ENCODE peak calls at places on chromosomes 13 and 19, in eight cellular contexts. One of them, this sample, is unnamed.

GRCh38 chr19:33767898-33768413 is 28.7 kb upstream of the KCTD15 start:
- DNase-seq in WTC11: peak
- DNase-seq in fibroblast of mammary gland: peak
- DNase-seq in GM04503: no peak
- DNase-seq in sciatic nerve: no peak
- DNase-seq in stimulated activated CD8-positive, alpha-beta memory T cell treated with anti-CD3 and anti-CD28 coated beads, Interleukin-15, amount 100 ng/mL, for 24 hours: no peak
- DNase-seq in GM12891: no peak
- DNase-seq in cardiac fibroblast: peak
- DNase-seq in this sample: no peak

GRCh38 chr19:3868770-3869456 is at the start of gene ZFR2:
- DNase-seq in WTC11: peak
- DNase-seq in fibroblast of mammary gland: no peak
- DNase-seq in GM04503: no peak
- DNase-seq in sciatic nerve: no peak
- DNase-seq in stimulated activated CD8-positive, alpha-beta memory T cell treated with anti-CD3 and anti-CD28 coated beads, Interleukin-15, amount 100 ng/mL, for 24 hours: no peak
- DNase-seq in GM12891: no peak
- DNase-seq in cardiac fibroblast: no peak
- DNase-seq in this sample: no peak

GRCh38 chr13:44413095-44413494 is 39.5 kb downstream of the SERP2 start:
- DNase-seq in WTC11: no peak
- DNase-seq in fibroblast of mammary gland: no peak
- DNase-seq in GM04503: no peak
- DNase-seq in sciatic nerve: no peak
- DNase-seq in stimulated activated CD8-positive, alpha-beta memory T cell treated with anti-CD3 and anti-CD28 coated beads, Interleukin-15, amount 100 ng/mL, for 24 hours: no peak
- DNase-seq in GM12891: no peak
- DNase-seq in cardiac fibroblast: no peak
- DNase-seq in this sample: no peak

GRCh38 chr13:109180905-109181425 is 551.6 kb downstream of the MYO16 start:
- DNase-seq in WTC11: no peak
- DNase-seq in fibroblast of mammary gland: peak
- DNase-seq in GM04503: peak
- DNase-seq in sciatic nerve: no peak
- DNase-seq in stimulated activated CD8-positive, alpha-beta memory T cell treated with anti-CD3 and anti-CD28 coated beads, Interleukin-15, amount 100 ng/mL, for 24 hours: no peak
- DNase-seq in GM12891: no peak
- DNase-seq in cardiac fibroblast: peak
- DNase-seq in this sample: no peak

GRCh38 chr13:48564046-48564445 is 31.2 kb upstream of the RCBTB2 start:
- DNase-seq in WTC11: no peak
- DNase-seq in fibroblast of mammary gland: peak
- DNase-seq in GM04503: no peak
- DNase-seq in sciatic nerve: no peak
- DNase-seq in stimulated activated CD8-positive, alpha-beta memory T cell treated with anti-CD3 and anti-CD28 coated beads, Interleukin-15, amount 100 ng/mL, for 24 hours: no peak
- DNase-seq in GM12891: no peak
- DNase-seq in cardiac fibroblast: peak
- DNase-seq in this sample: no peak

GRCh38 chr13:85076343-85076742 is 722.9 kb downstream of the SLITRK6 start:
- DNase-seq in WTC11: no peak
- DNase-seq in fibroblast of mammary gland: no peak
- DNase-seq in GM04503: no peak
- DNase-seq in sciatic nerve: no peak
- DNase-seq in stimulated activated CD8-positive, alpha-beta memory T cell treated with anti-CD3 and anti-CD28 coated beads, Interleukin-15, amount 100 ng/mL, for 24 hours: no peak
- DNase-seq in GM12891: no peak
- DNase-seq in cardiac fibroblast: no peak
- DNase-seq in this sample: no peak

GRCh38 chr19:42270346-42271044 is 1.4 kb downstream of the CIC start:
- DNase-seq in WTC11: no peak
- DNase-seq in fibroblast of mammary gland: peak
- DNase-seq in GM04503: peak
- DNase-seq in sciatic nerve: peak
- DNase-seq in stimulated activated CD8-positive, alpha-beta memory T cell treated with anti-CD3 and anti-CD28 coated beads, Interleukin-15, amount 100 ng/mL, for 24 hours: peak
- DNase-seq in GM12891: no peak
- DNase-seq in cardiac fibroblast: peak
- DNase-seq in this sample: no peak

GRCh38 chr13:113425931-113426590 is 27.2 kb downstream of the ADPRHL1 start:
- DNase-seq in WTC11: peak
- DNase-seq in fibroblast of mammary gland: peak
- DNase-seq in GM04503: no peak
- DNase-seq in sciatic nerve: no peak
- DNase-seq in stimulated activated CD8-positive, alpha-beta memory T cell treated with anti-CD3 and anti-CD28 coated beads, Interleukin-15, amount 100 ng/mL, for 24 hours: no peak
- DNase-seq in GM12891: no peak
- DNase-seq in cardiac fibroblast: peak
- DNase-seq in this sample: no peak

GRCh38 chr19:49057636-49058234 is at the start of gene CGB7:
- DNase-seq in WTC11: peak
- DNase-seq in fibroblast of mammary gland: peak
- DNase-seq in GM04503: no peak
- DNase-seq in sciatic nerve: peak
- DNase-seq in stimulated activated CD8-positive, alpha-beta memory T cell treated with anti-CD3 and anti-CD28 coated beads, Interleukin-15, amount 100 ng/mL, for 24 hours: no peak
- DNase-seq in GM12891: no peak
- DNase-seq in cardiac fibroblast: peak
- DNase-seq in this sample: no peak

GRCh38 chr13:26991508-26992181 is 180.0 kb downstream of the USP12 start:
- DNase-seq in WTC11: no peak
- DNase-seq in fibroblast of mammary gland: no peak
- DNase-seq in GM04503: no peak
- DNase-seq in sciatic nerve: peak
- DNase-seq in stimulated activated CD8-positive, alpha-beta memory T cell treated with anti-CD3 and anti-CD28 coated beads, Interleukin-15, amount 100 ng/mL, for 24 hours: no peak
- DNase-seq in GM12891: no peak
- DNase-seq in cardiac fibroblast: no peak
- DNase-seq in this sample: peak

GRCh38 chr13:45340422-45341033 is 455 bp downstream of the TPT1 start:
- DNase-seq in WTC11: peak
- DNase-seq in fibroblast of mammary gland: peak
- DNase-seq in GM04503: peak
- DNase-seq in sciatic nerve: peak
- DNase-seq in stimulated activated CD8-positive, alpha-beta memory T cell treated with anti-CD3 and anti-CD28 coated beads, Interleukin-15, amount 100 ng/mL, for 24 hours: peak
- DNase-seq in GM12891: peak
- DNase-seq in cardiac fibroblast: peak
- DNase-seq in this sample: peak

GRCh38 chr13:21001471-21001870 is 59.9 kb downstream of the LATS2 start:
- DNase-seq in WTC11: no peak
- DNase-seq in fibroblast of mammary gland: no peak
- DNase-seq in GM04503: no peak
- DNase-seq in sciatic nerve: peak
- DNase-seq in stimulated activated CD8-positive, alpha-beta memory T cell treated with anti-CD3 and anti-CD28 coated beads, Interleukin-15, amount 100 ng/mL, for 24 hours: no peak
- DNase-seq in GM12891: no peak
- DNase-seq in cardiac fibroblast: no peak
- DNase-seq in this sample: no peak

GRCh38 chr13:102948006-102948405 is 102.2 kb downstream of the ERCC5 start:
- DNase-seq in WTC11: no peak
- DNase-seq in fibroblast of mammary gland: peak
- DNase-seq in GM04503: no peak
- DNase-seq in sciatic nerve: no peak
- DNase-seq in stimulated activated CD8-positive, alpha-beta memory T cell treated with anti-CD3 and anti-CD28 coated beads, Interleukin-15, amount 100 ng/mL, for 24 hours: no peak
- DNase-seq in GM12891: no peak
- DNase-seq in cardiac fibroblast: peak
- DNase-seq in this sample: peak

GRCh38 chr19:21402303-21402985 is 5.5 kb downstream of the ZNF493 start:
- DNase-seq in WTC11: no peak
- DNase-seq in fibroblast of mammary gland: no peak
- DNase-seq in GM04503: no peak
- DNase-seq in sciatic nerve: no peak
- DNase-seq in stimulated activated CD8-positive, alpha-beta memory T cell treated with anti-CD3 and anti-CD28 coated beads, Interleukin-15, amount 100 ng/mL, for 24 hours: no peak
- DNase-seq in GM12891: no peak
- DNase-seq in cardiac fibroblast: no peak
- DNase-seq in this sample: no peak

GRCh38 chr13:43157796-43158195 is 134.4 kb downstream of the DNAJC15 start:
- DNase-seq in WTC11: no peak
- DNase-seq in fibroblast of mammary gland: no peak
- DNase-seq in GM04503: no peak
- DNase-seq in sciatic nerve: no peak
- DNase-seq in stimulated activated CD8-positive, alpha-beta memory T cell treated with anti-CD3 and anti-CD28 coated beads, Interleukin-15, amount 100 ng/mL, for 24 hours: no peak
- DNase-seq in GM12891: no peak
- DNase-seq in cardiac fibroblast: no peak
- DNase-seq in this sample: no peak

GRCh38 chr19:3115916-3116602 is 19.8 kb upstream of the GNA15 start:
- DNase-seq in WTC11: peak
- DNase-seq in fibroblast of mammary gland: no peak
- DNase-seq in GM04503: no peak
- DNase-seq in sciatic nerve: no peak
- DNase-seq in stimulated activated CD8-positive, alpha-beta memory T cell treated with anti-CD3 and anti-CD28 coated beads, Interleukin-15, amount 100 ng/mL, for 24 hours: no peak
- DNase-seq in GM12891: no peak
- DNase-seq in cardiac fibroblast: no peak
- DNase-seq in this sample: no peak

GRCh38 chr13:56906909-56907308 is 233.8 kb upstream of the PRR20A start:
- DNase-seq in WTC11: no peak
- DNase-seq in fibroblast of mammary gland: no peak
- DNase-seq in GM04503: no peak
- DNase-seq in sciatic nerve: no peak
- DNase-seq in stimulated activated CD8-positive, alpha-beta memory T cell treated with anti-CD3 and anti-CD28 coated beads, Interleukin-15, amount 100 ng/mL, for 24 hours: no peak
- DNase-seq in GM12891: no peak
- DNase-seq in cardiac fibroblast: no peak
- DNase-seq in this sample: no peak

GRCh38 chr13:41117859-41118258 is 14.7 kb downstream of the KBTBD6 start:
- DNase-seq in WTC11: no peak
- DNase-seq in fibroblast of mammary gland: no peak
- DNase-seq in GM04503: no peak
- DNase-seq in sciatic nerve: no peak
- DNase-seq in stimulated activated CD8-positive, alpha-beta memory T cell treated with anti-CD3 and anti-CD28 coated beads, Interleukin-15, amount 100 ng/mL, for 24 hours: no peak
- DNase-seq in GM12891: no peak
- DNase-seq in cardiac fibroblast: no peak
- DNase-seq in this sample: no peak

GRCh38 chr13:99119686-99120085 is 81.0 kb upstream of the UBAC2 start:
- DNase-seq in WTC11: no peak
- DNase-seq in fibroblast of mammary gland: no peak
- DNase-seq in GM04503: no peak
- DNase-seq in sciatic nerve: no peak
- DNase-seq in stimulated activated CD8-positive, alpha-beta memory T cell treated with anti-CD3 and anti-CD28 coated beads, Interleukin-15, amount 100 ng/mL, for 24 hours: no peak
- DNase-seq in GM12891: no peak
- DNase-seq in cardiac fibroblast: no peak
- DNase-seq in this sample: no peak

GRCh38 chr19:33434090-33434885 is 60.8 kb downstream of the CEBPG start:
- DNase-seq in WTC11: no peak
- DNase-seq in fibroblast of mammary gland: no peak
- DNase-seq in GM04503: no peak
- DNase-seq in sciatic nerve: no peak
- DNase-seq in stimulated activated CD8-positive, alpha-beta memory T cell treated with anti-CD3 and anti-CD28 coated beads, Interleukin-15, amount 100 ng/mL, for 24 hours: no peak
- DNase-seq in GM12891: no peak
- DNase-seq in cardiac fibroblast: no peak
- DNase-seq in this sample: no peak

GRCh38 chr19:51507640-51508058 is 6.0 kb upstream of the SIGLEC12 start:
- DNase-seq in WTC11: no peak
- DNase-seq in fibroblast of mammary gland: no peak
- DNase-seq in GM04503: no peak
- DNase-seq in sciatic nerve: no peak
- DNase-seq in stimulated activated CD8-positive, alpha-beta memory T cell treated with anti-CD3 and anti-CD28 coated beads, Interleukin-15, amount 100 ng/mL, for 24 hours: no peak
- DNase-seq in GM12891: no peak
- DNase-seq in cardiac fibroblast: no peak
- DNase-seq in this sample: no peak

GRCh38 chr13:45847554-45848224 is 3.9 kb downstream of the SIAH3 start:
- DNase-seq in WTC11: no peak
- DNase-seq in fibroblast of mammary gland: no peak
- DNase-seq in GM04503: no peak
- DNase-seq in sciatic nerve: peak
- DNase-seq in stimulated activated CD8-positive, alpha-beta memory T cell treated with anti-CD3 and anti-CD28 coated beads, Interleukin-15, amount 100 ng/mL, for 24 hours: no peak
- DNase-seq in GM12891: no peak
- DNase-seq in cardiac fibroblast: no peak
- DNase-seq in this sample: no peak

GRCh38 chr13:41944229-41944628 is 16.7 kb downstream of the VWA8 start:
- DNase-seq in WTC11: no peak
- DNase-seq in fibroblast of mammary gland: peak
- DNase-seq in GM04503: no peak
- DNase-seq in sciatic nerve: no peak
- DNase-seq in stimulated activated CD8-positive, alpha-beta memory T cell treated with anti-CD3 and anti-CD28 coated beads, Interleukin-15, amount 100 ng/mL, for 24 hours: no peak
- DNase-seq in GM12891: no peak
- DNase-seq in cardiac fibroblast: peak
- DNase-seq in this sample: no peak

GRCh38 chr13:90615236-90615635 is 732.3 kb upstream of the MIR17HG start:
- DNase-seq in WTC11: no peak
- DNase-seq in fibroblast of mammary gland: no peak
- DNase-seq in GM04503: no peak
- DNase-seq in sciatic nerve: no peak
- DNase-seq in stimulated activated CD8-positive, alpha-beta memory T cell treated with anti-CD3 and anti-CD28 coated beads, Interleukin-15, amount 100 ng/mL, for 24 hours: no peak
- DNase-seq in GM12891: no peak
- DNase-seq in cardiac fibroblast: no peak
- DNase-seq in this sample: no peak

GRCh38 chr19:38649305-38650179 is 2.1 kb downstream of the ACTN4 start:
- DNase-seq in WTC11: no peak
- DNase-seq in fibroblast of mammary gland: no peak
- DNase-seq in GM04503: no peak
- DNase-seq in sciatic nerve: no peak
- DNase-seq in stimulated activated CD8-positive, alpha-beta memory T cell treated with anti-CD3 and anti-CD28 coated beads, Interleukin-15, amount 100 ng/mL, for 24 hours: no peak
- DNase-seq in GM12891: no peak
- DNase-seq in cardiac fibroblast: no peak
- DNase-seq in this sample: no peak

GRCh38 chr19:13366529-13367143 is 139.6 kb downstream of the CACNA1A start:
- DNase-seq in WTC11: peak
- DNase-seq in fibroblast of mammary gland: peak
- DNase-seq in GM04503: no peak
- DNase-seq in sciatic nerve: no peak
- DNase-seq in stimulated activated CD8-positive, alpha-beta memory T cell treated with anti-CD3 and anti-CD28 coated beads, Interleukin-15, amount 100 ng/mL, for 24 hours: no peak
- DNase-seq in GM12891: no peak
- DNase-seq in cardiac fibroblast: peak
- DNase-seq in this sample: no peak

GRCh38 chr19:1045247-1045603 is 5.3 kb downstream of the ABCA7 start:
- DNase-seq in WTC11: peak
- DNase-seq in fibroblast of mammary gland: peak
- DNase-seq in GM04503: no peak
- DNase-seq in sciatic nerve: no peak
- DNase-seq in stimulated activated CD8-positive, alpha-beta memory T cell treated with anti-CD3 and anti-CD28 coated beads, Interleukin-15, amount 100 ng/mL, for 24 hours: no peak
- DNase-seq in GM12891: peak
- DNase-seq in cardiac fibroblast: no peak
- DNase-seq in this sample: no peak

GRCh38 chr13:31431722-31432137 is 232.0 kb downstream of the B3GLCT start:
- DNase-seq in WTC11: peak
- DNase-seq in fibroblast of mammary gland: peak
- DNase-seq in GM04503: no peak
- DNase-seq in sciatic nerve: peak
- DNase-seq in stimulated activated CD8-positive, alpha-beta memory T cell treated with anti-CD3 and anti-CD28 coated beads, Interleukin-15, amount 100 ng/mL, for 24 hours: peak
- DNase-seq in GM12891: peak
- DNase-seq in cardiac fibroblast: peak
- DNase-seq in this sample: no peak

GRCh38 chr19:15948223-15949058 is at the start of gene OR10H4:
- DNase-seq in WTC11: no peak
- DNase-seq in fibroblast of mammary gland: no peak
- DNase-seq in GM04503: no peak
- DNase-seq in sciatic nerve: no peak
- DNase-seq in stimulated activated CD8-positive, alpha-beta memory T cell treated with anti-CD3 and anti-CD28 coated beads, Interleukin-15, amount 100 ng/mL, for 24 hours: no peak
- DNase-seq in GM12891: no peak
- DNase-seq in cardiac fibroblast: no peak
- DNase-seq in this sample: no peak

GRCh38 chr13:44306401-44307192 is 67.0 kb upstream of the SERP2 start:
- DNase-seq in WTC11: peak
- DNase-seq in fibroblast of mammary gland: peak
- DNase-seq in GM04503: peak
- DNase-seq in sciatic nerve: peak
- DNase-seq in stimulated activated CD8-positive, alpha-beta memory T cell treated with anti-CD3 and anti-CD28 coated beads, Interleukin-15, amount 100 ng/mL, for 24 hours: no peak
- DNase-seq in GM12891: no peak
- DNase-seq in cardiac fibroblast: peak
- DNase-seq in this sample: peak

GRCh38 chr13:38180100-38180499 is 169.6 kb upstream of the UFM1 start:
- DNase-seq in WTC11: no peak
- DNase-seq in fibroblast of mammary gland: peak
- DNase-seq in GM04503: peak
- DNase-seq in sciatic nerve: no peak
- DNase-seq in stimulated activated CD8-positive, alpha-beta memory T cell treated with anti-CD3 and anti-CD28 coated beads, Interleukin-15, amount 100 ng/mL, for 24 hours: no peak
- DNase-seq in GM12891: no peak
- DNase-seq in cardiac fibroblast: peak
- DNase-seq in this sample: no peak